ENCODE peak calls at places on chromosome 13, in eight cellular contexts. One of them, this sample, is unnamed.

GRCh38 chr13:107864543-107865460 is 350.5 kb downstream of the LIG4 start:
- DNase-seq in posterior cingulate gyrus: no peak
- DNase-seq in fibroblast of pulmonary artery: peak; percentile 80
- DNase-seq in lower leg skin: no peak
- DNase-seq in NCI-H187: peak; percentile 17
- DNase-seq in T-helper 2 cell: no peak
- DNase-seq in fibroblast of lung: peak; percentile 86
- DNase-seq in body of pancreas: peak; percentile 15
- DNase-seq in this sample: peak; percentile 41

GRCh38 chr13:42548731-42549554 is 25.0 kb upstream of the TNFSF11 start:
- DNase-seq in posterior cingulate gyrus: no peak
- DNase-seq in fibroblast of pulmonary artery: peak; percentile 45
- DNase-seq in lower leg skin: peak; percentile 32
- DNase-seq in NCI-H187: no peak
- DNase-seq in T-helper 2 cell: no peak
- DNase-seq in fibroblast of lung: peak; percentile 94
- DNase-seq in body of pancreas: peak; percentile 58
- DNase-seq in this sample: no peak

GRCh38 chr13:114047358-114047881 is 73.5 kb upstream of the C13orf46 start:
- DNase-seq in posterior cingulate gyrus: no peak
- DNase-seq in fibroblast of pulmonary artery: no peak
- DNase-seq in lower leg skin: no peak
- DNase-seq in NCI-H187: peak; percentile 81
- DNase-seq in T-helper 2 cell: no peak
- DNase-seq in fibroblast of lung: no peak
- DNase-seq in body of pancreas: no peak
- DNase-seq in this sample: no peak

GRCh38 chr13:113062691-113063090 is 42.9 kb upstream of the F7 start:
- DNase-seq in posterior cingulate gyrus: no peak
- DNase-seq in fibroblast of pulmonary artery: no peak
- DNase-seq in lower leg skin: no peak
- DNase-seq in NCI-H187: no peak
- DNase-seq in T-helper 2 cell: no peak
- DNase-seq in fibroblast of lung: no peak
- DNase-seq in body of pancreas: no peak
- DNase-seq in this sample: no peak

GRCh38 chr13:111532111-111532510 is 211.7 kb downstream of the TEX29 start:
- DNase-seq in posterior cingulate gyrus: no peak
- DNase-seq in fibroblast of pulmonary artery: no peak
- DNase-seq in lower leg skin: no peak
- DNase-seq in NCI-H187: no peak
- DNase-seq in T-helper 2 cell: no peak
- DNase-seq in fibroblast of lung: no peak
- DNase-seq in body of pancreas: no peak
- DNase-seq in this sample: no peak

GRCh38 chr13:86856996-86857395 is 814.2 kb upstream of the SLITRK5 start:
- DNase-seq in posterior cingulate gyrus: no peak
- DNase-seq in fibroblast of pulmonary artery: no peak
- DNase-seq in lower leg skin: no peak
- DNase-seq in NCI-H187: no peak
- DNase-seq in T-helper 2 cell: no peak
- DNase-seq in fibroblast of lung: peak; percentile 59
- DNase-seq in body of pancreas: no peak
- DNase-seq in this sample: no peak

GRCh38 chr13:65508338-65508737 is 1721.8 kb downstream of the PCDH9 start:
- DNase-seq in posterior cingulate gyrus: no peak
- DNase-seq in fibroblast of pulmonary artery: no peak
- DNase-seq in lower leg skin: no peak
- DNase-seq in NCI-H187: no peak
- DNase-seq in T-helper 2 cell: no peak
- DNase-seq in fibroblast of lung: no peak
- DNase-seq in body of pancreas: no peak
- DNase-seq in this sample: no peak

GRCh38 chr13:60837806-60838205 is 440.8 kb downstream of the TDRD3 start:
- DNase-seq in posterior cingulate gyrus: no peak
- DNase-seq in fibroblast of pulmonary artery: no peak
- DNase-seq in lower leg skin: no peak
- DNase-seq in NCI-H187: no peak
- DNase-seq in T-helper 2 cell: no peak
- DNase-seq in fibroblast of lung: peak; percentile 1
- DNase-seq in body of pancreas: no peak
- DNase-seq in this sample: no peak

GRCh38 chr13:113856716-113857065 is 7.2 kb downstream of the GAS6 start:
- DNase-seq in posterior cingulate gyrus: no peak
- DNase-seq in fibroblast of pulmonary artery: peak; percentile 33
- DNase-seq in lower leg skin: no peak
- DNase-seq in NCI-H187: no peak
- DNase-seq in T-helper 2 cell: no peak
- DNase-seq in fibroblast of lung: peak; percentile 72
- DNase-seq in body of pancreas: peak; percentile 28
- DNase-seq in this sample: no peak

GRCh38 chr13:113351514-113352026 is 12.4 kb downstream of the GRTP1 start:
- DNase-seq in posterior cingulate gyrus: no peak
- DNase-seq in fibroblast of pulmonary artery: no peak
- DNase-seq in lower leg skin: no peak
- DNase-seq in NCI-H187: no peak
- DNase-seq in T-helper 2 cell: no peak
- DNase-seq in fibroblast of lung: peak; percentile 22
- DNase-seq in body of pancreas: peak; percentile 35
- DNase-seq in this sample: no peak

GRCh38 chr13:41411536-41411935 is 45.8 kb upstream of the RGCC start:
- DNase-seq in posterior cingulate gyrus: no peak
- DNase-seq in fibroblast of pulmonary artery: peak; percentile 76
- DNase-seq in lower leg skin: peak; percentile 27
- DNase-seq in NCI-H187: no peak
- DNase-seq in T-helper 2 cell: no peak
- DNase-seq in fibroblast of lung: peak; percentile 77
- DNase-seq in body of pancreas: peak; percentile 13
- DNase-seq in this sample: peak; percentile 28

GRCh38 chr13:37753776-37754175 is 115.8 kb downstream of the TRPC4 start:
- DNase-seq in posterior cingulate gyrus: no peak
- DNase-seq in fibroblast of pulmonary artery: no peak
- DNase-seq in lower leg skin: no peak
- DNase-seq in NCI-H187: no peak
- DNase-seq in T-helper 2 cell: no peak
- DNase-seq in fibroblast of lung: no peak
- DNase-seq in body of pancreas: no peak
- DNase-seq in this sample: no peak

GRCh38 chr13:48160879-48161278 is 66.0 kb upstream of the MED4 start:
- DNase-seq in posterior cingulate gyrus: no peak
- DNase-seq in fibroblast of pulmonary artery: peak; percentile 43
- DNase-seq in lower leg skin: peak; percentile 74
- DNase-seq in NCI-H187: no peak
- DNase-seq in T-helper 2 cell: no peak
- DNase-seq in fibroblast of lung: no peak
- DNase-seq in body of pancreas: no peak
- DNase-seq in this sample: no peak

GRCh38 chr13:42129033-42129432 is 80.6 kb downstream of the DGKH start:
- DNase-seq in posterior cingulate gyrus: no peak
- DNase-seq in fibroblast of pulmonary artery: no peak
- DNase-seq in lower leg skin: no peak
- DNase-seq in NCI-H187: no peak
- DNase-seq in T-helper 2 cell: no peak
- DNase-seq in fibroblast of lung: no peak
- DNase-seq in body of pancreas: no peak
- DNase-seq in this sample: no peak

GRCh38 chr13:49938274-49938673 is 2.1 kb upstream of the SPRYD7 start:
- DNase-seq in posterior cingulate gyrus: no peak
- DNase-seq in fibroblast of pulmonary artery: no peak
- DNase-seq in lower leg skin: no peak
- DNase-seq in NCI-H187: no peak
- DNase-seq in T-helper 2 cell: no peak
- DNase-seq in fibroblast of lung: no peak
- DNase-seq in body of pancreas: peak; percentile 7
- DNase-seq in this sample: no peak

GRCh38 chr13:38582133-38582532 is 104.7 kb upstream of the FREM2 start:
- DNase-seq in posterior cingulate gyrus: no peak
- DNase-seq in fibroblast of pulmonary artery: peak; percentile 57
- DNase-seq in lower leg skin: no peak
- DNase-seq in NCI-H187: peak; percentile 13
- DNase-seq in T-helper 2 cell: no peak
- DNase-seq in fibroblast of lung: peak; percentile 44
- DNase-seq in body of pancreas: peak; percentile 43
- DNase-seq in this sample: peak; percentile 19

GRCh38 chr13:35964764-35965163 is 166.4 kb downstream of the DCLK1 start:
- DNase-seq in posterior cingulate gyrus: no peak
- DNase-seq in fibroblast of pulmonary artery: peak; percentile 72
- DNase-seq in lower leg skin: no peak
- DNase-seq in NCI-H187: no peak
- DNase-seq in T-helper 2 cell: no peak
- DNase-seq in fibroblast of lung: peak; percentile 95
- DNase-seq in body of pancreas: no peak
- DNase-seq in this sample: no peak

GRCh38 chr13:63625869-63626268 is 2210.2 kb upstream of the PCDH20 start:
- DNase-seq in posterior cingulate gyrus: no peak
- DNase-seq in fibroblast of pulmonary artery: peak; percentile 6
- DNase-seq in lower leg skin: no peak
- DNase-seq in NCI-H187: no peak
- DNase-seq in T-helper 2 cell: no peak
- DNase-seq in fibroblast of lung: peak; percentile 25
- DNase-seq in body of pancreas: no peak
- DNase-seq in this sample: no peak

GRCh38 chr13:21016487-21016886 is 44.9 kb downstream of the LATS2 start:
- DNase-seq in posterior cingulate gyrus: no peak
- DNase-seq in fibroblast of pulmonary artery: no peak
- DNase-seq in lower leg skin: no peak
- DNase-seq in NCI-H187: no peak
- DNase-seq in T-helper 2 cell: no peak
- DNase-seq in fibroblast of lung: no peak
- DNase-seq in body of pancreas: no peak
- DNase-seq in this sample: no peak

GRCh38 chr13:36430247-36431203 is 1.8 kb upstream of the CCNA1 start:
- DNase-seq in posterior cingulate gyrus: no peak
- DNase-seq in fibroblast of pulmonary artery: peak; percentile 64
- DNase-seq in lower leg skin: no peak
- DNase-seq in NCI-H187: no peak
- DNase-seq in T-helper 2 cell: no peak
- DNase-seq in fibroblast of lung: no peak
- DNase-seq in body of pancreas: peak; percentile 55
- DNase-seq in this sample: no peak

GRCh38 chr13:33537691-33538090 is 252.1 kb upstream of the STARD13 start:
- DNase-seq in posterior cingulate gyrus: no peak
- DNase-seq in fibroblast of pulmonary artery: no peak
- DNase-seq in lower leg skin: no peak
- DNase-seq in NCI-H187: no peak
- DNase-seq in T-helper 2 cell: no peak
- DNase-seq in fibroblast of lung: no peak
- DNase-seq in body of pancreas: no peak
- DNase-seq in this sample: no peak

GRCh38 chr13:95115525-95115924 is 185.7 kb downstream of the ABCC4 start:
- DNase-seq in posterior cingulate gyrus: no peak
- DNase-seq in fibroblast of pulmonary artery: peak; percentile 9
- DNase-seq in lower leg skin: peak; percentile 41
- DNase-seq in NCI-H187: no peak
- DNase-seq in T-helper 2 cell: no peak
- DNase-seq in fibroblast of lung: no peak
- DNase-seq in body of pancreas: no peak
- DNase-seq in this sample: no peak

GRCh38 chr13:50236898-50237318 is 221.7 kb downstream of the KCNRG start:
- DNase-seq in posterior cingulate gyrus: no peak
- DNase-seq in fibroblast of pulmonary artery: peak; percentile 22
- DNase-seq in lower leg skin: no peak
- DNase-seq in NCI-H187: no peak
- DNase-seq in T-helper 2 cell: no peak
- DNase-seq in fibroblast of lung: no peak
- DNase-seq in body of pancreas: no peak
- DNase-seq in this sample: no peak

GRCh38 chr13:26497991-26498423 is 59.5 kb upstream of the WASF3 start:
- DNase-seq in posterior cingulate gyrus: no peak
- DNase-seq in fibroblast of pulmonary artery: peak; percentile 69
- DNase-seq in lower leg skin: no peak
- DNase-seq in NCI-H187: no peak
- DNase-seq in T-helper 2 cell: no peak
- DNase-seq in fibroblast of lung: peak; percentile 76
- DNase-seq in body of pancreas: no peak
- DNase-seq in this sample: no peak

GRCh38 chr13:73870036-73870741 is 264.0 kb downstream of the KLF12 start:
- DNase-seq in posterior cingulate gyrus: no peak
- DNase-seq in fibroblast of pulmonary artery: peak; percentile 89
- DNase-seq in lower leg skin: no peak
- DNase-seq in NCI-H187: no peak
- DNase-seq in T-helper 2 cell: no peak
- DNase-seq in fibroblast of lung: peak; percentile 64
- DNase-seq in body of pancreas: no peak
- DNase-seq in this sample: no peak

GRCh38 chr13:96053003-96053703 is at the start of gene UGGT2:
- DNase-seq in posterior cingulate gyrus: peak; percentile 89
- DNase-seq in fibroblast of pulmonary artery: peak; percentile 96
- DNase-seq in lower leg skin: peak; percentile 85
- DNase-seq in NCI-H187: peak; percentile 92
- DNase-seq in T-helper 2 cell: no peak
- DNase-seq in fibroblast of lung: peak; percentile 95
- DNase-seq in body of pancreas: peak; percentile 96
- DNase-seq in this sample: no peak

GRCh38 chr13:34458756-34459462 is 483.2 kb upstream of the NBEA start:
- DNase-seq in posterior cingulate gyrus: no peak
- DNase-seq in fibroblast of pulmonary artery: no peak
- DNase-seq in lower leg skin: no peak
- DNase-seq in NCI-H187: peak; percentile 33
- DNase-seq in T-helper 2 cell: no peak
- DNase-seq in fibroblast of lung: peak; percentile 66
- DNase-seq in body of pancreas: no peak
- DNase-seq in this sample: no peak

GRCh38 chr13:59263531-59263930 is 900.2 kb downstream of the DIAPH3 start:
- DNase-seq in posterior cingulate gyrus: no peak
- DNase-seq in fibroblast of pulmonary artery: no peak
- DNase-seq in lower leg skin: no peak
- DNase-seq in NCI-H187: no peak
- DNase-seq in T-helper 2 cell: no peak
- DNase-seq in fibroblast of lung: no peak
- DNase-seq in body of pancreas: no peak
- DNase-seq in this sample: no peak

GRCh38 chr13:48660356-48661076 is 6.8 kb downstream of the CYSLTR2 start:
- DNase-seq in posterior cingulate gyrus: no peak
- DNase-seq in fibroblast of pulmonary artery: no peak
- DNase-seq in lower leg skin: no peak
- DNase-seq in NCI-H187: no peak
- DNase-seq in T-helper 2 cell: no peak
- DNase-seq in fibroblast of lung: no peak
- DNase-seq in body of pancreas: peak; percentile 45
- DNase-seq in this sample: no peak

GRCh38 chr13:37448072-37448471 is 150.5 kb downstream of the POSTN start:
- DNase-seq in posterior cingulate gyrus: no peak
- DNase-seq in fibroblast of pulmonary artery: no peak
- DNase-seq in lower leg skin: no peak
- DNase-seq in NCI-H187: no peak
- DNase-seq in T-helper 2 cell: no peak
- DNase-seq in fibroblast of lung: peak; percentile 34
- DNase-seq in body of pancreas: no peak
- DNase-seq in this sample: no peak

GRCh38 chr13:51444922-51445321 is 7.9 kb downstream of the INTS6 start:
- DNase-seq in posterior cingulate gyrus: no peak
- DNase-seq in fibroblast of pulmonary artery: peak; percentile 73
- DNase-seq in lower leg skin: no peak
- DNase-seq in NCI-H187: no peak
- DNase-seq in T-helper 2 cell: no peak
- DNase-seq in fibroblast of lung: peak; percentile 81
- DNase-seq in body of pancreas: no peak
- DNase-seq in this sample: peak; percentile 40

GRCh38 chr13:72043361-72043760 is 176.4 kb upstream of the DACH1 start:
- DNase-seq in posterior cingulate gyrus: no peak
- DNase-seq in fibroblast of pulmonary artery: no peak
- DNase-seq in lower leg skin: no peak
- DNase-seq in NCI-H187: no peak
- DNase-seq in T-helper 2 cell: no peak
- DNase-seq in fibroblast of lung: no peak
- DNase-seq in body of pancreas: no peak
- DNase-seq in this sample: no peak

GRCh38 chr13:49450105-49450819 is 6.2 kb downstream of the SETDB2 start:
- DNase-seq in posterior cingulate gyrus: no peak
- DNase-seq in fibroblast of pulmonary artery: no peak
- DNase-seq in lower leg skin: no peak
- DNase-seq in NCI-H187: no peak
- DNase-seq in T-helper 2 cell: no peak
- DNase-seq in fibroblast of lung: no peak
- DNase-seq in body of pancreas: no peak
- DNase-seq in this sample: no peak

GRCh38 chr13:20227730-20228129 is 4.4 kb downstream of the GJB6 start:
- DNase-seq in posterior cingulate gyrus: no peak
- DNase-seq in fibroblast of pulmonary artery: no peak
- DNase-seq in lower leg skin: no peak
- DNase-seq in NCI-H187: no peak
- DNase-seq in T-helper 2 cell: no peak
- DNase-seq in fibroblast of lung: no peak
- DNase-seq in body of pancreas: no peak
- DNase-seq in this sample: no peak